ENCODE peak calls at places on chromosomes 6 and 20, in ten cellular contexts. J, F, G, R, Y, C, T, I, L and A are unnamed samples.

GRCh38 chr20:48025061-48025515 is 239.8 kb upstream of the SULF2 start:
- DNase-seq in J (no peak), F (no peak), G (peak), R (no peak), Y (peak), C (no peak), T (no peak), I (peak), L (peak), A (no peak)

GRCh38 chr20:52426856-52427255 is 235.3 kb upstream of the ZFP64 start:
- DNase-seq in J (no peak), F (no peak), G (no peak), R (no peak), Y (no peak), C (no peak), T (no peak), I (no peak), L (no peak), A (no peak)

GRCh38 chr20:13111249-13111911 is 102.6 kb downstream of the SPTLC3 start:
- DNase-seq in J (no peak), F (no peak), G (no peak), R (no peak), Y (peak), C (no peak), T (no peak), I (no peak), L (no peak), A (no peak)

GRCh38 chr6:68339488-68339887 is 295.6 kb upstream of the ADGRB3 start:
- DNase-seq in J (no peak), F (no peak), G (no peak), R (no peak), Y (no peak), C (no peak), T (no peak), I (no peak), L (no peak), A (no peak)

GRCh38 chr6:88480822-88481221 is 314.7 kb upstream of the CNR1 start:
- DNase-seq in J (no peak), F (no peak), G (no peak), R (no peak), Y (no peak), C (no peak), T (no peak), I (no peak), L (no peak), A (no peak)

GRCh38 chr6:1708820-1709612 is 99.3 kb downstream of the FOXC1 start:
- DNase-seq in J (peak), F (no peak), G (no peak), R (no peak), Y (peak), C (no peak), T (no peak), I (peak), L (no peak), A (no peak)

GRCh38 chr6:97085772-97086171 is 161.2 kb downstream of the KLHL32 start:
- DNase-seq in J (no peak), F (no peak), G (no peak), R (no peak), Y (no peak), C (no peak), T (no peak), I (no peak), L (no peak), A (no peak)

GRCh38 chr20:40532103-40532502 is 156.9 kb downstream of the MAFB start:
- DNase-seq in J (peak), F (no peak), G (no peak), R (no peak), Y (no peak), C (no peak), T (no peak), I (no peak), L (no peak), A (no peak)

GRCh38 chr20:11247059-11247630 is 573.3 kb upstream of the JAG1 start:
- DNase-seq in J (no peak), F (no peak), G (no peak), R (no peak), Y (no peak), C (no peak), T (no peak), I (no peak), L (no peak), A (no peak)

GRCh38 chr6:159633196-159633595 is 59.8 kb downstream of the SOD2 start:
- DNase-seq in J (peak), F (no peak), G (no peak), R (no peak), Y (no peak), C (no peak), T (no peak), I (no peak), L (no peak), A (no peak)

GRCh38 chr20:7728373-7728772 is 211.9 kb downstream of the HAO1 start:
- DNase-seq in J (no peak), F (no peak), G (no peak), R (no peak), Y (no peak), C (no peak), T (no peak), I (no peak), L (no peak), A (no peak)

GRCh38 chr6:127547215-127547614 is 28.1 kb upstream of the MTCL3 start:
- DNase-seq in J (no peak), F (no peak), G (no peak), R (no peak), Y (no peak), C (no peak), T (no peak), I (no peak), L (no peak), A (no peak)

GRCh38 chr20:57089701-57090144 is 176.7 kb downstream of the BMP7 start:
- DNase-seq in J (peak), F (no peak), G (peak), R (peak), Y (peak), C (peak), T (peak), I (peak), L (peak), A (peak)

GRCh38 chr6:3566812-3567211 is 110.0 kb upstream of the SLC22A23 start:
- DNase-seq in J (no peak), F (no peak), G (no peak), R (no peak), Y (no peak), C (no peak), T (no peak), I (no peak), L (no peak), A (no peak)

GRCh38 chr6:128492386-128492785 is 28.0 kb downstream of the PTPRK start:
- DNase-seq in J (no peak), F (no peak), G (no peak), R (no peak), Y (peak), C (no peak), T (no peak), I (no peak), L (no peak), A (no peak)

GRCh38 chr6:25975909-25976560 is 13.4 kb downstream of the TRIM38 start:
- DNase-seq in J (no peak), F (no peak), G (no peak), R (no peak), Y (no peak), C (no peak), T (no peak), I (no peak), L (no peak), A (no peak)

GRCh38 chr20:47805951-47806350 is 20.7 kb upstream of the SULF2 start:
- DNase-seq in J (no peak), F (peak), G (no peak), R (no peak), Y (no peak), C (no peak), T (no peak), I (no peak), L (no peak), A (no peak)

GRCh38 chr6:158655569-158656450 is 6.0 kb downstream of the SYTL3 start:
- DNase-seq in J (no peak), F (no peak), G (no peak), R (no peak), Y (no peak), C (no peak), T (no peak), I (peak), L (peak), A (no peak)

GRCh38 chr20:24934101-24934661 is 14.9 kb upstream of the CST7 start:
- DNase-seq in J (no peak), F (no peak), G (no peak), R (no peak), Y (no peak), C (no peak), T (no peak), I (no peak), L (no peak), A (no peak)

GRCh38 chr6:43695078-43695966 is 7.7 kb upstream of the MRPS18A start:
- DNase-seq in J (no peak), F (no peak), G (peak), R (peak), Y (peak), C (no peak), T (no peak), I (peak), L (no peak), A (no peak)

GRCh38 chr6:168724033-168724432 is 283.0 kb downstream of the SMOC2 start:
- DNase-seq in J (no peak), F (no peak), G (no peak), R (no peak), Y (no peak), C (no peak), T (no peak), I (peak), L (no peak), A (no peak)

GRCh38 chr20:58880994-58881752 is 28.7 kb downstream of the GNAS start:
- DNase-seq in J (no peak), F (no peak), G (no peak), R (no peak), Y (peak), C (no peak), T (no peak), I (no peak), L (no peak), A (no peak)

GRCh38 chr6:137697267-137697938 is 169.7 kb upstream of the TNFAIP3 start:
- DNase-seq in J (no peak), F (no peak), G (no peak), R (peak), Y (peak), C (no peak), T (no peak), I (no peak), L (no peak), A (no peak)

GRCh38 chr6:127191716-127192115 is 73.2 kb downstream of the RSPO3 start:
- DNase-seq in J (no peak), F (no peak), G (peak), R (no peak), Y (no peak), C (no peak), T (no peak), I (no peak), L (no peak), A (no peak)

GRCh38 chr20:18717062-18717461 is 96.5 kb upstream of the SCP2D1 start:
- DNase-seq in J (no peak), F (no peak), G (no peak), R (no peak), Y (no peak), C (no peak), T (no peak), I (no peak), L (no peak), A (no peak)

GRCh38 chr6:155171109-155171746 is 92.6 kb upstream of the CLDN20 start:
- DNase-seq in J (peak), F (peak), G (peak), R (no peak), Y (peak), C (peak), T (peak), I (no peak), L (peak), A (peak)

GRCh38 chr20:35974256-35974655 is 5.9 kb downstream of the CNBD2 start:
- DNase-seq in J (no peak), F (no peak), G (no peak), R (no peak), Y (no peak), C (no peak), T (no peak), I (no peak), L (no peak), A (no peak)

GRCh38 chr20:10855031-10855430 is 181.2 kb upstream of the JAG1 start:
- DNase-seq in J (no peak), F (no peak), G (no peak), R (no peak), Y (no peak), C (no peak), T (no peak), I (no peak), L (no peak), A (no peak)

GRCh38 chr6:14881399-14881798 is 364.5 kb upstream of the JARID2 start:
- DNase-seq in J (no peak), F (no peak), G (no peak), R (no peak), Y (no peak), C (no peak), T (no peak), I (no peak), L (no peak), A (no peak)

GRCh38 chr6:83808005-83808404 is 45.2 kb upstream of the RIPPLY2 start:
- DNase-seq in J (no peak), F (no peak), G (no peak), R (no peak), Y (no peak), C (no peak), T (no peak), I (no peak), L (no peak), A (no peak)

GRCh38 chr20:791056-791455 is 22.8 kb upstream of the SLC52A3 start:
- DNase-seq in J (no peak), F (no peak), G (no peak), R (no peak), Y (no peak), C (no peak), T (no peak), I (no peak), L (no peak), A (no peak)

GRCh38 chr6:44028767-44029166 is 98.5 kb downstream of the MRPL14 start:
- DNase-seq in J (no peak), F (peak), G (peak), R (no peak), Y (no peak), C (no peak), T (no peak), I (no peak), L (no peak), A (no peak)

GRCh38 chr20:31260326-31260932 is 3.0 kb downstream of the DEFB115 start:
- DNase-seq in J (peak), F (no peak), G (no peak), R (no peak), Y (no peak), C (no peak), T (no peak), I (no peak), L (no peak), A (no peak)

GRCh38 chr6:53437557-53438202 is 88.9 kb upstream of the ELOVL5 start:
- DNase-seq in J (peak), F (no peak), G (no peak), R (no peak), Y (peak), C (no peak), T (no peak), I (no peak), L (no peak), A (no peak)

GRCh38 chr20:63538204-63539091 is 1.3 kb upstream of the PTK6 start:
- DNase-seq in J (no peak), F (no peak), G (peak), R (peak), Y (peak), C (no peak), T (peak), I (peak), L (no peak), A (no peak)

DNA sequence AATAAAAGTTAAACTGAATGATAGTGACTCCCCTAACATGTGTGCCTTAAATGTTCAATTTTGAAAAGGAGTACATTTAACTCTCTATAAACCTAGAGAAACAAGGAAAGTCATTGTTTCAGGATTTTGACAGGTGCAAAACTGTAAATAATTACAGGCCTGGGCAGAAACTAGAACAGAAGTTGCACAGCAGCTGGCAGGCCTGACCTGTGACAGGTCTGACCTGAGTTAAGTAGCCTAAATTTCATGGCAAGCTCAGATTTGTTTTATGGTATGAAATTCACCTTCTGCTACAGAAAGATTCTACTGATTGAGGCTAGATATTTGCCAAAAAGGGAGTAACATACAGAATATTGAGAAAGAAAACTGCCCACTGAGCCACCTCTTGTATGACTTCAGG is 166.1 kb downstream of the CDKAL1 start:
- DNase-seq in J (no peak), F (no peak), G (no peak), R (no peak), Y (no peak), C (no peak), T (no peak), I (no peak), L (no peak), A (no peak)
- H3K27ac ChIP-seq in J (no peak), F (no peak), G (no peak), R (no peak), Y (no peak), C (no peak), T (no peak), I (no peak), L (no peak), A (no peak)

GRCh38 chr20:50306478-50307423 is 116.1 kb downstream of the CEBPB start:
- DNase-seq in J (no peak), F (no peak), G (no peak), R (no peak), Y (no peak), C (no peak), T (no peak), I (no peak), L (no peak), A (no peak)

GRCh38 chr20:50308513-50309279 is 118.1 kb downstream of the CEBPB start:
- DNase-seq in J (peak), F (peak), G (peak), R (peak), Y (peak), C (no peak), T (no peak), I (peak), L (peak), A (peak)

GRCh38 chr20:50309280-50309763 is 118.7 kb downstream of the CEBPB start:
- DNase-seq in J (no peak), F (no peak), G (no peak), R (no peak), Y (no peak), C (no peak), T (no peak), I (no peak), L (no peak), A (no peak)

GRCh38 chr20:50309764-50310672 is 119.4 kb downstream of the CEBPB start:
- DNase-seq in J (no peak), F (no peak), G (no peak), R (no peak), Y (no peak), C (no peak), T (no peak), I (no peak), L (no peak), A (no peak)

GRCh38 chr20:50308166-50308512 is 117.5 kb downstream of the CEBPB start:
- DNase-seq in J (no peak), F (no peak), G (no peak), R (no peak), Y (no peak), C (no peak), T (no peak), I (no peak), L (no peak), A (no peak)
- H3K27ac ChIP-seq in J (peak), F (peak), G (peak), R (peak), Y (peak), C (no peak), T (no peak), I (peak), L (peak), A (peak)

GRCh38 chr6:135904666-135905065 is 53.2 kb downstream of the PDE7B start:
- DNase-seq in J (no peak), F (no peak), G (no peak), R (no peak), Y (no peak), C (no peak), T (no peak), I (no peak), L (no peak), A (no peak)

GRCh38 chr6:135906542-135906941 is 55.0 kb downstream of the PDE7B start:
- DNase-seq in J (no peak), F (no peak), G (no peak), R (no peak), Y (no peak), C (no peak), T (no peak), I (no peak), L (no peak), A (no peak)

GRCh38 chr6:135902756-135903331 is 51.3 kb downstream of the PDE7B start:
- DNase-seq in J (no peak), F (no peak), G (no peak), R (no peak), Y (no peak), C (no peak), T (no peak), I (no peak), L (no peak), A (no peak)

GRCh38 chr6:135905604-135906300 is 54.3 kb downstream of the PDE7B start:
- DNase-seq in J (no peak), F (no peak), G (no peak), R (no peak), Y (no peak), C (no peak), T (no peak), I (no peak), L (no peak), A (peak)

DNA sequence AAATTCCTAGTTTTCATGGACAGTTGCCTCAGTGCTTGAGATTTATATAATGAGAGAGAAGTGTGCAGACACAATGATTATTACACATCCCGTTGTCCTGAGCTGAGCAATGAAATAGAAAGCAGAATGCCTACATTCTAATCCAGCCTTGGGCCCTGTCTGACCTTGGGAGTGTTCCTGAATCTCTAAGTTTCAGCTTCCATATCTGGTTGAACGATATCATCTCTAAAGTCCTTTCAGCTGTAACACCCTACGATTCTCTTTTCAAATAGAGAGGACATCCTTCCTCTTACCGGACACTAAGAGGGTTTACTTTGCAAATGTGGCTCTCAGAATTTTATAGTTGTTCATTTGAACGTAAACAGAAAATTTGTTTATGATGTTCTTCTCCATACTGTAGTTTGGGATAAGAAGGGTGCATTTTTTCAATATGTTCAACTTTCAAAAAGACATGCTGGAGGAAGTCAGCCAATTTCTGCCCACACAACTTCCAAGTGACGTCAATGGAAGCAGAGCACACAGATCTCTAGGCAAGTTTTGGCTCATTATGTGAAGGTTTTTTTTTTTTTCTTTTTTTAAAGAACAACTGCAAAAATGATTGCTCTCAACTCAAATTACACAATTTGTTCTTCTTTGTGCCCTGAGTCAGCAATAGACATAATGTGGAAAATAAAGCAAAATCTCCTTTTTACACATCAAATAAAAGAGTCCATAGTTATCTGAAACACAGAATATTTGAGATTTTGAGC is 50.4 kb downstream of the PDE7B start:
- DNase-seq in J (no peak), F (peak), G (peak), R (no peak), Y (peak), C (no peak), T (no peak), I (no peak), L (peak), A (no peak)
- H3K27ac ChIP-seq in J (no peak), F (peak), G (peak), R (peak), Y (peak), C (no peak), T (no peak), I (peak), L (peak), A (no peak)

DNA sequence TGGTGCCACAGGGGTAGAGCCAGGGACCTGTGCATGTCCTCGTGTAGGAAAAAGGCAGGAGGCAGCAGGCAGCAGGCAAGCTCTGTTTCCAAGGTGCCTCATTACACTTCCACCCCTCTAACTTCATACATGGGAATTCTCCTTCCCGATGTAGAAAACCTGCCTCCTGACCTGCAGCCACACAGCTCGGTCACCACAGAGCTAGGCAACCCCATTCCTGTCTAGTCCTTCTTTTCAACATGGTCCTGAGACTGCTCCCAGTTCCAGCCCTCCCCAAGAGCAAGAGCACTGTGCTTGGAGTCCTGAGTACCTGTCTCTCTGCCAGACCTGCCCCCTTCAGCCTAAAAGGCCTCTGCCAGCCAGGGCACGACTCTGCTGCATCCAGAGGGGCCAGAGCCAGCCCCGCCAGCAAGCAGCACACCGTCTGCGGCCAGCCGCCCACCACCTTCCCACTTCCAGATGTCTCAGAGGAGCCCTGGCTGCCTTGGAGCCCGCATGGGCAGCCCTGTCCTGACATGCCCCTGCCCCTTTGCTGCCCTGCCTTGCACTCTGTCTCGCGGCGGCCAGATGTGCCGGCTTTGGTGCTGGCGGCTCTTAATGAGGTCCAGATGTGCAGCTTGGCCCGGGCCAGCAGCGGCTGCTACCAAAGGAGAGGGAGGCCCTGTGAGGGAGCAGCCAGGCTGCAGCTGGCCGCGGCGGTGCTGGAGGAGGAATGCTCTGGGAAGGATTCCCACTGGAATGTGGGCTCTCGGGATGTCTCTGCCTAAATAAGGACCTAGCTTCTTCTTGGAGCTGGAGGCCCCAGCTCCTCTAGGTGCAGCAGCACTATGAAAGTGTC is 72.2 kb downstream of the FGD2 start:
- DNase-seq in J (no peak), F (peak), G (peak), R (peak), Y (peak), C (no peak), T (no peak), I (peak), L (peak), A (no peak)
- H3K27ac ChIP-seq in J (no peak), F (no peak), G (peak), R (peak), Y (no peak), C (no peak), T (no peak), I (no peak), L (no peak), A (no peak)